ENCODE peak calls at places on chromosomes 13 and 19, in four cellular contexts. I, J, W and A are unnamed samples.

GRCh38 chr13:36973621-36974268 is 25.4 kb downstream of the ALG5 start:
- DNase-seq in I (no peak), J (no peak), W (no peak), A (no peak)

GRCh38 chr19:18202759-18203407 is 959 bp downstream of the RAB3A start:
- DNase-seq in I (no peak), J (no peak), W (no peak), A (no peak)

GRCh38 chr19:3034845-3035541 is 5.9 kb upstream of the TLE2 start:
- DNase-seq in I (peak), J (no peak), W (peak), A (no peak)

GRCh38 chr13:30094015-30094533 is 213.3 kb downstream of the KATNAL1 start:
- DNase-seq in I (no peak), J (no peak), W (no peak), A (no peak)

GRCh38 chr19:53076984-53077383 is 26.2 kb downstream of the ZNF160 start:
- DNase-seq in I (peak), J (no peak), W (peak), A (no peak)

GRCh38 chr13:43122706-43123268 is 99.4 kb downstream of the DNAJC15 start:
- DNase-seq in I (no peak), J (no peak), W (no peak), A (no peak)

GRCh38 chr19:588093-588742 is 1.5 kb upstream of the HCN2 start:
- DNase-seq in I (peak), J (no peak), W (peak), A (peak)

GRCh38 chr13:100517706-100518105 is 70.9 kb downstream of the GGACT start:
- DNase-seq in I (no peak), J (no peak), W (no peak), A (no peak)

GRCh38 chr19:41997851-41998229 is 3.8 kb upstream of the ATP1A3 start:
- DNase-seq in I (no peak), J (no peak), W (no peak), A (no peak)

GRCh38 chr13:103884139-103884723 is 818.0 kb upstream of the SLC10A2 start:
- DNase-seq in I (no peak), J (no peak), W (no peak), A (no peak)

GRCh38 chr13:22061371-22061805 is 390.5 kb downstream of the FGF9 start:
- DNase-seq in I (no peak), J (no peak), W (no peak), A (no peak)

GRCh38 chr13:83883061-83883523 is 818 bp upstream of the SLITRK1 start:
- DNase-seq in I (no peak), J (no peak), W (no peak), A (no peak)

GRCh38 chr13:39364797-39365468 is 238.1 kb downstream of the LHFPL6 start:
- DNase-seq in I (peak), J (no peak), W (no peak), A (no peak)

GRCh38 chr19:13098291-13099072 is 4.2 kb downstream of the LYL1 start:
- DNase-seq in I (no peak), J (no peak), W (peak), A (no peak)

GRCh38 chr19:37997911-37998344 is 90.9 kb downstream of the SIPA1L3 start:
- DNase-seq in I (peak), J (no peak), W (no peak), A (no peak)

GRCh38 chr13:73064991-73065390 is 6.2 kb downstream of the KLF5 start:
- DNase-seq in I (no peak), J (no peak), W (no peak), A (no peak)

GRCh38 chr19:19670070-19670551 is 1.5 kb downstream of the ZNF101 start:
- DNase-seq in I (no peak), J (no peak), W (no peak), A (no peak)

GRCh38 chr13:29905845-29906244 is 55.4 kb upstream of the UBL3 start:
- DNase-seq in I (peak), J (no peak), W (peak), A (no peak)

GRCh38 chr19:39599116-39599515 is 3.2 kb upstream of the LGALS13 start:
- DNase-seq in I (peak), J (no peak), W (no peak), A (no peak)

GRCh38 chr19:45782820-45783785 is 813 bp upstream of the DMPK start:
- DNase-seq in I (peak), J (no peak), W (peak), A (no peak)

GRCh38 chr13:113864303-113864890 is 521 bp upstream of the GAS6 start:
- DNase-seq in I (peak), J (no peak), W (no peak), A (no peak)

GRCh38 chr19:7516878-7517277 is 975 bp downstream of the ZNF358 start:
- DNase-seq in I (no peak), J (no peak), W (no peak), A (no peak)

GRCh38 chr19:35712910-35713845 is 4.6 kb upstream of the KMT2B start:
- DNase-seq in I (no peak), J (no peak), W (no peak), A (no peak)

GRCh38 chr13:110642291-110642981 is 27.1 kb downstream of the NAXD start:
- DNase-seq in I (no peak), J (no peak), W (no peak), A (peak)

GRCh38 chr19:35168261-35168660 is 13.7 kb downstream of the FXYD5 start:
- DNase-seq in I (no peak), J (no peak), W (no peak), A (peak)

GRCh38 chr13:108835082-108835481 is 205.7 kb downstream of the MYO16 start:
- DNase-seq in I (no peak), J (no peak), W (no peak), A (no peak)

GRCh38 chr13:95176611-95177259 is 124.5 kb downstream of the ABCC4 start:
- DNase-seq in I (peak), J (no peak), W (no peak), A (no peak)

GRCh38 chr13:26328326-26328725 is 74.4 kb downstream of the CDK8 start:
- DNase-seq in I (no peak), J (no peak), W (no peak), A (no peak)

GRCh38 chr13:25679154-25679553 is 307.4 kb downstream of the ATP8A2 start:
- DNase-seq in I (no peak), J (no peak), W (peak), A (no peak)

GRCh38 chr19:41373993-41374392 is 2.3 kb upstream of the TMEM91 start:
- DNase-seq in I (peak), J (peak), W (peak), A (peak)

GRCh38 chr19:49117677-49118564 is 1.0 kb downstream of the C19orf73 start:
- DNase-seq in I (no peak), J (no peak), W (no peak), A (no peak)

GRCh38 chr19:50909240-50910070 is 1.7 kb downstream of the KLK4 start:
- DNase-seq in I (no peak), J (peak), W (peak), A (no peak)

GRCh38 chr13:90447735-90448103 is 899.8 kb upstream of the MIR17HG start:
- DNase-seq in I (peak), J (no peak), W (no peak), A (no peak)

GRCh38 chr13:76792680-76793334 is 93.4 kb downstream of the KCTD12 start:
- DNase-seq in I (peak), J (no peak), W (no peak), A (no peak)

GRCh38 chr13:97367427-97367826 is 66.5 kb upstream of the RAP2A start:
- DNase-seq in I (peak), J (no peak), W (no peak), A (no peak)

GRCh38 chr13:37945651-37946575 is 76.3 kb upstream of the TRPC4 start:
- DNase-seq in I (no peak), J (no peak), W (no peak), A (no peak)

GRCh38 chr13:71149498-71150363 is 717.3 kb downstream of the DACH1 start:
- DNase-seq in I (no peak), J (no peak), W (peak), A (no peak)

GRCh38 chr13:33108620-33109019 is 92.4 kb downstream of the KL start:
- DNase-seq in I (peak), J (no peak), W (no peak), A (no peak)

GRCh38 chr19:47813304-47813994 is 8.3 kb upstream of the CRX start:
- DNase-seq in I (peak), J (peak), W (peak), A (peak)

GRCh38 chr13:48945626-48946025 is 30.1 kb upstream of the FNDC3A start:
- DNase-seq in I (no peak), J (no peak), W (no peak), A (no peak)

GRCh38 chr19:11692127-11692790 is 46.5 kb downstream of the ZNF823 start:
- DNase-seq in I (no peak), J (no peak), W (no peak), A (no peak)

GRCh38 chr19:11694533-11695439 is 44.0 kb downstream of the ZNF823 start:
- DNase-seq in I (peak), J (peak), W (peak), A (peak)

GRCh38 chr19:11698231-11698630 is 40.5 kb downstream of the ZNF823 start:
- DNase-seq in I (no peak), J (no peak), W (no peak), A (no peak)

GRCh38 chr19:11697284-11697855 is 41.4 kb downstream of the ZNF823 start:
- DNase-seq in I (no peak), J (no peak), W (no peak), A (no peak)

GRCh38 chr19:11693505-11694499 is 44.9 kb downstream of the ZNF823 start:
- DNase-seq in I (peak), J (no peak), W (no peak), A (no peak)
- H3K4me3 ChIP-seq in I (peak), J (peak), W (peak), A (peak)

GRCh38 chr13:92967923-92968322 is 258.7 kb upstream of the GPC6 start:
- DNase-seq in I (peak), J (no peak), W (no peak), A (no peak)
- TF ChIP-seq CTCF in I (peak), J (no peak), W (no peak), A (no peak)

GRCh38 chr13:44906758-44907157 is 82.5 kb downstream of the NUFIP1 start:
- DNase-seq in I (peak), J (no peak), W (peak), A (no peak)

GRCh38 chr13:44906230-44906629 is 83.0 kb downstream of the NUFIP1 start:
- DNase-seq in I (no peak), J (no peak), W (no peak), A (no peak)

GRCh38 chr13:44904982-44905381 is 84.3 kb downstream of the NUFIP1 start:
- DNase-seq in I (peak), J (peak), W (peak), A (peak)

GRCh38 chr13:44902793-44903192 is 86.5 kb downstream of the NUFIP1 start:
- DNase-seq in I (no peak), J (no peak), W (no peak), A (no peak)

DNA sequence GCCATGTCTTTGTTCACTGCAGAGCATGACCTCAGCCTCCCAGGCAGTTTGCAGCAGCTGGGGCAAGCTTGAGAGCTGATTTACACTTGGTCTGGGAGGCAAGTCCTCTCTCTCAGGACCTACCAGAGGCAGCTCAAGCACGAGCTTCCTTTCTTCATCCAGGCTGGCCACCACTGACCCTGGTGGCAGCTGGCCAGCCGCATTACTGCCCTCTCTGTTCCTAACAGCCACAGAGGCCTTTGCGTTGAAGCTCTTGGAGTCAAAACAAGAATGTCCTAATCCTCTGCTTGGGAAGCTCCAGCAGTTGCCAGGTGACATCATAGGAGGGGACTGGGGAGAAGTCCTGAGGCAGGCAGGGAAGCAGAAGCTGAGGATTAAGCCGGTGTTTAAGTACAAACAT is 85.7 kb downstream of the NUFIP1 start:
- DNase-seq in I (peak), J (peak), W (no peak), A (peak)
- TF ChIP-seq POLR2A in I (no peak), J (no peak), W (no peak), A (no peak)

DNA sequence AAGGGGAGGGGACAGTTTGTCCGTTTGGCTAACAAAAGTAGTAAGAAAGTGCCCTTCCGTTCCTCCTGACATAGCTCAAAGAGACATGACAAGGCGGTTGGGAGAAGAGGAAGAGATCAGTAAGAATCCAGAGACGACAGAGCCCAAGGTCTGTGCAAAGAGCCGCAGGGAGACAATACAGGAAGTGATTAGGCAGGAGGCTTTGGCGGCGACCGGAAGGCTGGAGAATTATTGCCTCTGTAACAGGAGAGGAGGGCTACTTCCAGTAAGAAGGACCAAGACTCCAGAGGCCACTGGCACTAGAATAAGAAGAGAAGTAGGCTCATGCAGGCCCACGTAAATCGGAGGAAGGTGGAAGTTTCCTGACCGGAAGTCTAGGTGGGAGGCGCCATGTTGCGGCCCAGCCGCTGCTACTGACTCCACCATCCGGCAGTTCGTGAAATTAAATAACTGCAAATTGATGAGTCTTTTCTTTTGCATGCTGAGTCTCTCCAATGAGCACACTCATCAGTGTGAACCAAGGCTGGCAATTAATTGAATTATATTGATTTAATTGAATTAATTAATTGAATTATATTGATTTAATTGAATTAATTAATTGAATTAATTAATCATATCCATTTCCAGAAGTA is 9.9 kb downstream of the RFX2 start:
- DNase-seq in I (no peak), J (no peak), W (no peak), A (no peak)
- H3K4me3 ChIP-seq in I (no peak), J (no peak), W (no peak), A (no peak)

DNA sequence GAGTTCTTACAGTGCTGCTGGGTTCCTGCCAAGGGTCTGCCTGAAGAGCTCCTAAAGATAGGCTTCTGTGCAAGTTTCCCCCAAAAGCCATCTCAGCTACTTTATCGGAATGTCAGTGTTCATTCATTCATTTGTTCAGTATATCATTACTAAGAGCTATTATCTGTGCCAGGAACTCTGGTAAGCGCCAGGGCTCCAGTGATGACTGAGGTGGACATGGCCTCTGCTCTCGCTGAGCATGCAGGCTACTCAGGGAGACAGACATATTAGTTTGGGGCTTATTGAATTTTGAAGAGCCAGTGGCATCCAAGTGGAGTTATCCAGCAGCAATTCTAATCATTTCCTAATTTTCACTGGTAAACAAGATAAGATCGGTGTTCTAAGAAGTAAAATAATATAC is 65.8 kb downstream of the DGKH start:
- DNase-seq in I (no peak), J (no peak), W (no peak), A (no peak)
- TF ChIP-seq CTCF in I (no peak), J (no peak), W (no peak), A (no peak)

DNA sequence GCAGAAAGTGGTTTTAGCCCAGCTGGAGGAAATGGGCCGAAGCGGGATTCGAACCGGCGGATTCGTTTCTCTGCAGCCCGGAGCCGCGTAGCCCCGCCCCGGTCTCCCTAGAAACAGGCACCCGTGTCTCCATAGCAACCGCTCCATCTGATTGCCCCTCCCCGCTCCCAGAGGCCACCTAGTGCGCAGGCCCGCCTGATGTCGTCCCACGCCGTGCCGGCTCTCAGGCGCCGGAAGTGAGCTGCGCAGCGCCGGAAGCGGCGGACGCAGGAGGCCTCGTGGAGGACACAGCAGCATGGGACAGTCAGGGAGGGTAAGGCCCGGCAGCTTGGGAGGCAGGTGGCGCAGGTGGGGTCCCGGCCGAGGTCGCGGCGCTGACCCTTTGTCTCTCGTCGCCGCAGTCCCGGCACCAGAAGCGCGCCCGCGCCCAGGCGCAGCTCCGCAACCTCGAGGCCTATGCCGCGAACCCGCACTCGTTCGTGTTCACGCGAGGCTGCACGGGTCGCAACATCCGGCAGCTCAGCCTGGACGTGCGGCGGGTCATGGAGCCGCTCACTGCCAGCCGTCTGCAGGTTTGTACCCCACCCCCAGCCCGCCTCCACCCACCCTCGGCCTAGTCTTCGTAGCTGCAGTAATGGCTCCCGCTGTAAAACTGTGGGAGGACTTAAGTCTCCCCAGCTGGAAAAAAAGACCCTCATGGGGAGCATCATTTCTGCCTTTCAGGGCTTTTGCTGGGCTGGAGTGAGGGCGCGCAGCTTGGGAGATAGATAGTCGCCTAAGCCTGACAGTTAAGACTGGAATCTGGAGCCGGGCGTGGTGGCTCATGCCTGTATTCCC is at the start of gene PPAN:
- DNase-seq in I (peak), J (peak), W (peak), A (peak)
- TF ChIP-seq POLR2A in I (peak), J (no peak), W (peak), A (no peak)

GRCh38 chr19:55314396-55314795 is 10.7 kb downstream of the TMEM150B start:
- DNase-seq in I (no peak), J (no peak), W (no peak), A (no peak)

GRCh38 chr19:55312621-55313117 is 12.5 kb downstream of the TMEM150B start:
- DNase-seq in I (no peak), J (no peak), W (no peak), A (no peak)

GRCh38 chr19:55319786-55320185 is 5.4 kb downstream of the TMEM150B start:
- DNase-seq in I (peak), J (no peak), W (no peak), A (no peak)

GRCh38 chr19:55316646-55317045 is 8.5 kb downstream of the TMEM150B start:
- DNase-seq in I (no peak), J (no peak), W (no peak), A (no peak)

GRCh38 chr19:55315956-55316525 is 9.1 kb downstream of the TMEM150B start:
- DNase-seq in I (no peak), J (no peak), W (no peak), A (no peak)
- H3K4me3 ChIP-seq in I (no peak), J (no peak), W (no peak), A (no peak)

GRCh38 chr19:58150328-58150921 is at the start of gene ZNF329:
- DNase-seq in I (peak), J (peak), W (peak), A (peak)
- TF ChIP-seq CTCF in I (no peak), J (no peak), W (no peak), A (no peak)